ENCODE peak calls at places on chromosome 14, in seven cellular contexts. One of them, this sample, is unnamed.

GRCh38 chr14:72682188-72682587 is 211.7 kb downstream of the DPF3 start:
- DNase-seq in fibroblast of the aortic adventitia: peak
- DNase-seq in bronchial epithelial cell: no peak
- DNase-seq in thoracic aorta: no peak
- DNase-seq in fibroblast of pulmonary artery: no peak
- DNase-seq in endothelial cell: no peak
- DNase-seq in coronary artery: no peak
- DNase-seq in this sample: no peak

GRCh38 chr14:60184597-60185555 is 19.7 kb upstream of the DHRS7 start:
- DNase-seq in bronchial epithelial cell: no peak
- DNase-seq in thoracic aorta: no peak
- DNase-seq in fibroblast of the aortic adventitia: no peak
- DNase-seq in fibroblast of pulmonary artery: no peak
- DNase-seq in endothelial cell: no peak
- DNase-seq in coronary artery: no peak
- DNase-seq in this sample: no peak

GRCh38 chr14:79354336-79354735 is 857.0 kb downstream of the DIO2 start:
- DNase-seq in thoracic aorta: no peak
- DNase-seq in coronary artery: no peak
- DNase-seq in bronchial epithelial cell: no peak
- DNase-seq in endothelial cell: no peak
- DNase-seq in fibroblast of the aortic adventitia: no peak
- DNase-seq in fibroblast of pulmonary artery: no peak
- DNase-seq in this sample: no peak

GRCh38 chr14:58750321-58751269 is 112.8 kb downstream of the DACT1 start:
- DNase-seq in thoracic aorta: no peak
- DNase-seq in bronchial epithelial cell: no peak
- DNase-seq in endothelial cell: no peak
- DNase-seq in fibroblast of pulmonary artery: no peak
- DNase-seq in coronary artery: no peak
- DNase-seq in fibroblast of the aortic adventitia: no peak
- DNase-seq in this sample: no peak

GRCh38 chr14:20630340-20631022 is 11.0 kb downstream of the OR6S1 start:
- DNase-seq in fibroblast of the aortic adventitia: peak
- DNase-seq in thoracic aorta: no peak
- DNase-seq in fibroblast of pulmonary artery: peak
- DNase-seq in endothelial cell: peak
- DNase-seq in coronary artery: no peak
- DNase-seq in bronchial epithelial cell: peak
- DNase-seq in this sample: no peak

GRCh38 chr14:92794547-92794941 is 439 bp downstream of the GOLGA5 start:
- DNase-seq in coronary artery: no peak
- DNase-seq in endothelial cell: peak
- DNase-seq in fibroblast of pulmonary artery: no peak
- DNase-seq in fibroblast of the aortic adventitia: peak
- DNase-seq in bronchial epithelial cell: no peak
- DNase-seq in thoracic aorta: no peak
- DNase-seq in this sample: peak

GRCh38 chr14:52131640-52132320 is 62.9 kb upstream of the NID2 start:
- DNase-seq in fibroblast of the aortic adventitia: peak
- DNase-seq in bronchial epithelial cell: peak
- DNase-seq in fibroblast of pulmonary artery: peak
- DNase-seq in coronary artery: peak
- DNase-seq in thoracic aorta: peak
- DNase-seq in endothelial cell: peak
- DNase-seq in this sample: peak

GRCh38 chr14:59919582-59920377 is at the start of gene LRRC9:
- DNase-seq in fibroblast of the aortic adventitia: no peak
- DNase-seq in fibroblast of pulmonary artery: peak
- DNase-seq in thoracic aorta: no peak
- DNase-seq in bronchial epithelial cell: no peak
- DNase-seq in endothelial cell: peak
- DNase-seq in coronary artery: no peak
- DNase-seq in this sample: peak

GRCh38 chr14:92759679-92760523 is 11.5 kb upstream of the LGMN start:
- DNase-seq in fibroblast of pulmonary artery: no peak
- DNase-seq in bronchial epithelial cell: no peak
- DNase-seq in coronary artery: no peak
- DNase-seq in thoracic aorta: no peak
- DNase-seq in endothelial cell: no peak
- DNase-seq in fibroblast of the aortic adventitia: no peak
- DNase-seq in this sample: no peak

GRCh38 chr14:56549721-56550120 is 29.9 kb upstream of the TMEM260 start:
- DNase-seq in fibroblast of pulmonary artery: no peak
- DNase-seq in coronary artery: no peak
- DNase-seq in bronchial epithelial cell: no peak
- DNase-seq in endothelial cell: no peak
- DNase-seq in thoracic aorta: no peak
- DNase-seq in fibroblast of the aortic adventitia: no peak
- DNase-seq in this sample: no peak

GRCh38 chr14:83433618-83434017 is 1900.0 kb upstream of the SEL1L start:
- DNase-seq in bronchial epithelial cell: no peak
- DNase-seq in fibroblast of the aortic adventitia: no peak
- DNase-seq in endothelial cell: no peak
- DNase-seq in coronary artery: no peak
- DNase-seq in thoracic aorta: no peak
- DNase-seq in fibroblast of pulmonary artery: no peak
- DNase-seq in this sample: no peak

GRCh38 chr14:31070431-31070830 is 44.3 kb upstream of the STRN3 start:
- DNase-seq in fibroblast of pulmonary artery: peak
- DNase-seq in coronary artery: no peak
- DNase-seq in thoracic aorta: no peak
- DNase-seq in endothelial cell: no peak
- DNase-seq in fibroblast of the aortic adventitia: peak
- DNase-seq in bronchial epithelial cell: peak
- DNase-seq in this sample: no peak

GRCh38 chr14:59037086-59037485 is 151.4 kb upstream of the DAAM1 start:
- DNase-seq in fibroblast of pulmonary artery: no peak
- DNase-seq in fibroblast of the aortic adventitia: no peak
- DNase-seq in endothelial cell: no peak
- DNase-seq in coronary artery: no peak
- DNase-seq in thoracic aorta: no peak
- DNase-seq in bronchial epithelial cell: peak
- DNase-seq in this sample: no peak

GRCh38 chr14:80055912-80056801 is 155.1 kb downstream of the DIO2 start:
- DNase-seq in thoracic aorta: no peak
- DNase-seq in coronary artery: no peak
- DNase-seq in bronchial epithelial cell: peak
- DNase-seq in fibroblast of pulmonary artery: peak
- DNase-seq in endothelial cell: peak
- DNase-seq in fibroblast of the aortic adventitia: peak
- DNase-seq in this sample: peak

GRCh38 chr14:104019806-104020205 is 65.7 kb upstream of the ASPG start:
- DNase-seq in thoracic aorta: no peak
- DNase-seq in bronchial epithelial cell: no peak
- DNase-seq in fibroblast of the aortic adventitia: no peak
- DNase-seq in endothelial cell: no peak
- DNase-seq in coronary artery: no peak
- DNase-seq in fibroblast of pulmonary artery: no peak
- DNase-seq in this sample: no peak
- TF ChIP-seq CTCF in thoracic aorta: no peak
- TF ChIP-seq CTCF in bronchial epithelial cell: no peak
- TF ChIP-seq CTCF in fibroblast of the aortic adventitia: no peak
- TF ChIP-seq CTCF in endothelial cell: no peak
- TF ChIP-seq CTCF in coronary artery: no peak
- TF ChIP-seq CTCF in fibroblast of pulmonary artery: no peak
- TF ChIP-seq CTCF in this sample: no peak

GRCh38 chr14:93981316-93981715 is 4.9 kb upstream of the ASB2 start:
- DNase-seq in thoracic aorta: no peak
- DNase-seq in coronary artery: no peak
- DNase-seq in endothelial cell: no peak
- DNase-seq in fibroblast of the aortic adventitia: no peak
- DNase-seq in bronchial epithelial cell: no peak
- DNase-seq in fibroblast of pulmonary artery: no peak
- DNase-seq in this sample: no peak
- TF ChIP-seq CTCF in thoracic aorta: no peak
- TF ChIP-seq CTCF in coronary artery: no peak
- TF ChIP-seq CTCF in endothelial cell: no peak
- TF ChIP-seq CTCF in fibroblast of the aortic adventitia: no peak
- TF ChIP-seq CTCF in bronchial epithelial cell: no peak
- TF ChIP-seq CTCF in fibroblast of pulmonary artery: no peak
- TF ChIP-seq CTCF in this sample: no peak

DNA sequence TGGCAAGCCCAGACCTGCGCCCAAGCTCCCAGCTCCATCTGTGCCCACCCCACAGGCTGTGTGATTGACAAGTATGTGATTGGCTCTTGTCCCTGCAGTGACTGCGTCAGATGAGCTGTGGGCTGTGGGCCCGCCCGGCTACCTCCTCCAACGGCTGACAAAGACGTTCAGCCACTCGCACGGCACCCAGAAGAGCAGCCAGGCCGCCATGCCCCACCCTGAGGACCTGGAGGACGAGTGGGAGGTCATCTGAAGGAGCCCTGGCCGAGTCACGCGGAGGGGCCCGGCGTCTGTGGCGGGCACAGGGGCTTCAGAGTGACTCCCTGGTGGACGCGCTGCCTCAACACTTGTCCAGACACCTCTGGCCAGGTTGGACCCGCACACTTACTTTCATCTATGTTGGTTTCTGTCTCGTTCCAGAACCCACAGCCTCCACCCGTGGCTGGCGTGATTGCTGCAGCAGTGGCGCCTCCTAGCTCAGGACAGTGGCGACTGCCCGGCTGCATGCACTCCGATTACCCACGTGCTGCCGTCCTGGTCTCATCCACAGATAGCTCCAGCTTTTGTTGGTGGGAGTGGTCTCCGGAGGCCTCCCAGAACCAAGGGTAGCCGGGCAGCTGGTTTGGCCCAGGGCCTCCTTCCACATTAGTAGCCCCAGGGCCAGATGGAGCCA is 11.4 kb downstream of the ANKRD9 start:
- DNase-seq in endothelial cell: no peak
- DNase-seq in fibroblast of the aortic adventitia: no peak
- DNase-seq in fibroblast of pulmonary artery: no peak
- DNase-seq in coronary artery: no peak
- DNase-seq in thoracic aorta: no peak
- DNase-seq in bronchial epithelial cell: no peak
- DNase-seq in this sample: no peak
- TF ChIP-seq CTCF in endothelial cell: no peak
- TF ChIP-seq CTCF in fibroblast of the aortic adventitia: peak
- TF ChIP-seq CTCF in fibroblast of pulmonary artery: peak
- TF ChIP-seq CTCF in coronary artery: no peak
- TF ChIP-seq CTCF in thoracic aorta: no peak
- TF ChIP-seq CTCF in bronchial epithelial cell: peak
- TF ChIP-seq CTCF in this sample: no peak

DNA sequence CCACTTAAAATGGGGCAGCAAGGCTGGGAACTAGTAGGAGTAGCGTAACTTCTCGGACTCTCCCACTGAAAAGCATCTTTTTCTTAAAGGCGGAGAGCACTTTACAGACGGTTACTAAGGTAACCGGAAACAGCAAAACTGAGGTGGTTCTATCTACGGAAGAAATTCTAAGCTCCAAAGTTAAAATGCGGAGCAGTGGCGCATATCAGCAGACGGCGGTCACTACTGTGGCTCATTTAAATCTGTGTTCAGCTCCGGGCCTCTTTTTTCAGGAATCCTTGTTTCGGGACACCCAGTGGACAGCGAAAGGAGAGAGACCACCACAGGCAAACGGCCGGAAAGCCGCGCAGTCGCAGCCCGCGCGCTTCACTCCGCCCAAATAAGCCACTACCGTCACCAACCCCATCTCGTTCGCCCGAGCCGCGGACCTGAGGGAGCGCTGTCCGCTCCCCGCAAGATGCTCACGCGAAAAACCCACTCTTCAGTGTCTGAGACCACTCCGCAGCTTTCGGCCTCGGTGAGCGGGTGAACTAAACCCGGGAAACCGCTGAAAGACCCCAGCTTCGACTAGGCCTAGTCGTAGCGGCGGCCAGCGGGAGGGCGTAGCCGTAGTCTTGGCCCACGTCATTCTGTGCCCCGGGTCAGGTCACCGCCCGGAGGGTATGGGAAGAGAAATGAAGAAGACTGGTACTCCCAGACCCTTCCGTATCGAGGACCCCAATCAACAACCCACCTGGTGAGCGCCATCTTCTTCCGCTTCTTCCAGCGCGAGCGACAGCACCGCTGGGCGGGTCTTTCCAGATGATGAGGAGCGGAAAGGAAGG is at the start of gene SNW1:
- DNase-seq in fibroblast of pulmonary artery: peak
- DNase-seq in fibroblast of the aortic adventitia: peak
- DNase-seq in bronchial epithelial cell: peak
- DNase-seq in endothelial cell: peak
- DNase-seq in thoracic aorta: peak
- DNase-seq in coronary artery: peak
- DNase-seq in this sample: peak
- TF ChIP-seq CTCF in fibroblast of pulmonary artery: no peak
- TF ChIP-seq CTCF in fibroblast of the aortic adventitia: no peak
- TF ChIP-seq CTCF in bronchial epithelial cell: no peak
- TF ChIP-seq CTCF in endothelial cell: no peak
- TF ChIP-seq CTCF in thoracic aorta: no peak
- TF ChIP-seq CTCF in coronary artery: no peak
- TF ChIP-seq CTCF in this sample: no peak

GRCh38 chr14:77808250-77808649 is 8.3 kb downstream of the ADCK1 start:
- DNase-seq in fibroblast of pulmonary artery: no peak
- DNase-seq in fibroblast of the aortic adventitia: no peak
- DNase-seq in endothelial cell: no peak
- DNase-seq in bronchial epithelial cell: no peak
- DNase-seq in thoracic aorta: no peak
- DNase-seq in coronary artery: no peak
- DNase-seq in this sample: no peak

GRCh38 chr14:77800814-77801213 is 905 bp downstream of the ADCK1 start:
- DNase-seq in thoracic aorta: no peak
- DNase-seq in endothelial cell: no peak
- DNase-seq in fibroblast of the aortic adventitia: no peak
- DNase-seq in coronary artery: no peak
- DNase-seq in fibroblast of pulmonary artery: no peak
- DNase-seq in bronchial epithelial cell: no peak
- DNase-seq in this sample: no peak

GRCh38 chr14:77805703-77806102 is 5.8 kb downstream of the ADCK1 start:
- DNase-seq in thoracic aorta: no peak
- DNase-seq in endothelial cell: no peak
- DNase-seq in fibroblast of pulmonary artery: no peak
- DNase-seq in fibroblast of the aortic adventitia: no peak
- DNase-seq in coronary artery: no peak
- DNase-seq in bronchial epithelial cell: no peak
- DNase-seq in this sample: no peak

GRCh38 chr14:77809011-77809410 is 9.1 kb downstream of the ADCK1 start:
- DNase-seq in fibroblast of the aortic adventitia: no peak
- DNase-seq in thoracic aorta: no peak
- DNase-seq in bronchial epithelial cell: no peak
- DNase-seq in fibroblast of pulmonary artery: no peak
- DNase-seq in endothelial cell: no peak
- DNase-seq in coronary artery: no peak
- DNase-seq in this sample: no peak

GRCh38 chr14:77804592-77804991 is 4.7 kb downstream of the ADCK1 start:
- DNase-seq in thoracic aorta: no peak
- DNase-seq in endothelial cell: peak
- DNase-seq in fibroblast of pulmonary artery: peak
- DNase-seq in fibroblast of the aortic adventitia: peak
- DNase-seq in bronchial epithelial cell: peak
- DNase-seq in coronary artery: no peak
- DNase-seq in this sample: peak
- TF ChIP-seq CTCF in thoracic aorta: no peak
- TF ChIP-seq CTCF in endothelial cell: peak
- TF ChIP-seq CTCF in fibroblast of pulmonary artery: peak
- TF ChIP-seq CTCF in fibroblast of the aortic adventitia: peak
- TF ChIP-seq CTCF in bronchial epithelial cell: peak
- TF ChIP-seq CTCF in coronary artery: no peak
- TF ChIP-seq CTCF in this sample: peak